ENCODE peak calls at places on chromosomes 2 and 18, in six cellular contexts. T is activated CD8-positive, alpha-beta memory T cell treated with anti-CD3 and anti-CD28 coated beads for 1 hour; H is CD8-positive, alpha-beta memory T cell; C is nephron progenitor cell; U is substantia nigra; G is neural progenitor cell. N is an unnamed sample.

GRCh38 chr2:150232321-150232720 is 255.1 kb downstream of the RND3 start:
- DNase-seq in C (no peak), U (no peak), G (no peak), T (no peak), H (no peak), N (no peak)

GRCh38 chr18:9366126-9366714 is 31.6 kb downstream of the TWSG1 start:
- DNase-seq in C (peak), H (no peak), T (no peak), U (peak), G (peak), N (no peak)

GRCh38 chr2:180520206-180520605 is 460.2 kb upstream of the UBE2E3 start:
- DNase-seq in T (no peak), G (no peak), H (no peak), C (no peak), U (no peak), N (no peak)

GRCh38 chr2:112622528-112622849 is 23.2 kb upstream of the SLC20A1 start:
- DNase-seq in U (no peak), G (no peak), T (no peak), C (no peak), H (no peak), N (no peak)

GRCh38 chr2:164898475-164898874 is 56.9 kb downstream of the SLC38A11 start:
- DNase-seq in H (no peak), G (no peak), U (no peak), T (no peak), C (no peak), N (no peak)

GRCh38 chr2:236661064-236661761 is 91.6 kb downstream of the ACKR3 start:
- DNase-seq in H (no peak), U (no peak), G (peak), T (no peak), C (no peak), N (no peak)

GRCh38 chr2:230658877-230659652 is 53.6 kb upstream of the CAB39 start:
- DNase-seq in U (no peak), G (no peak), T (no peak), C (no peak), H (peak), N (no peak)

GRCh38 chr2:202171246-202171833 is 67.1 kb downstream of the SUMO1 start:
- DNase-seq in T (no peak), H (no peak), G (peak), U (no peak), C (peak), N (no peak)

GRCh38 chr2:19098467-19099160 is 259.8 kb downstream of the OSR1 start:
- DNase-seq in U (no peak), G (no peak), H (no peak), C (no peak), T (no peak), N (no peak)

GRCh38 chr2:187890690-187891089 is 336.5 kb upstream of the TFPI start:
- DNase-seq in U (no peak), G (no peak), T (no peak), C (no peak), H (no peak), N (no peak)

GRCh38 chr2:101802329-101802728 is 104.8 kb downstream of the MAP4K4 start:
- DNase-seq in C (no peak), G (no peak), H (no peak), U (no peak), T (no peak), N (no peak)

GRCh38 chr18:28637897-28638296 is 461.0 kb upstream of the CDH2 start:
- DNase-seq in C (no peak), G (no peak), T (no peak), H (no peak), U (no peak), N (no peak)

GRCh38 chr2:228853151-228853550 is 417.9 kb downstream of the PID1 start:
- DNase-seq in C (no peak), U (no peak), G (no peak), T (no peak), H (no peak), N (no peak)

GRCh38 chr18:50401888-50402287 is 27.0 kb downstream of the SKA1 start:
- DNase-seq in G (peak), C (peak), T (no peak), U (no peak), H (no peak), N (no peak)

GRCh38 chr2:12317286-12317685 is 399.4 kb upstream of the TRIB2 start:
- DNase-seq in G (no peak), H (no peak), C (no peak), U (no peak), T (no peak), N (no peak)